ENCODE peak calls at places on chromosomes 4 and X, in eight cellular contexts. A is OCI-LY7, Y is HCT116, I is ascending aorta, K is A549, D is spleen, N is Peyer's patch, L is right lobe of liver. F is an unnamed sample.

GRCh38 chr4:26289421-26289820 is 31.4 kb upstream of the RBPJ start:
- DNase-seq in A (no peak), Y (no peak), I (no peak), K (no peak), D (no peak), N (no peak), L (no peak), F (peak)

GRCh38 chr4:124278477-124278876 is 434.1 kb downstream of the ANKRD50 start:
- DNase-seq in A (no peak), Y (no peak), I (no peak), K (no peak), D (no peak), N (no peak), L (no peak), F (peak)

GRCh38 chr4:139537292-139537691 is 18.7 kb downstream of the SETD7 start:
- DNase-seq in A (no peak), Y (no peak), I (no peak), K (no peak), D (no peak), N (no peak), L (no peak), F (no peak)

GRCh38 chr4:38162240-38162784 is 202.1 kb downstream of the PTTG2 start:
- DNase-seq in A (no peak), Y (peak), I (peak), K (peak), D (no peak), N (no peak), L (peak), F (peak)

GRCh38 chrX:23436875-23437274 is 102.2 kb downstream of the PTCHD1 start:
- DNase-seq in A (no peak), Y (no peak), I (no peak), K (no peak), D (no peak), N (no peak), L (no peak), F (no peak)

GRCh38 chr4:70613182-70613892 is 15.2 kb upstream of the ENAM start:
- DNase-seq in A (peak), Y (no peak), I (no peak), K (no peak), D (no peak), N (no peak), L (no peak), F (no peak)

GRCh38 chrX:129701624-129702069 is 37.1 kb upstream of the XPNPEP2 start:
- DNase-seq in A (no peak), Y (no peak), I (peak), K (no peak), D (no peak), N (peak), L (no peak), F (no peak)

GRCh38 chrX:13689519-13690211 is 737 bp downstream of the RAB9A start:
- DNase-seq in A (peak), Y (no peak), I (no peak), K (no peak), D (no peak), N (no peak), L (no peak), F (no peak)

GRCh38 chr4:83356899-83357661 is 22.4 kb upstream of the HPSE start:
- DNase-seq in A (no peak), Y (peak), I (no peak), K (peak), D (no peak), N (no peak), L (no peak), F (peak)

GRCh38 chrX:103464774-103465117 is 54.5 kb downstream of the RAB40A start:
- DNase-seq in A (peak), Y (peak), I (peak), K (peak), D (no peak), N (peak), L (peak), F (peak)

GRCh38 chrX:109926118-109926517 is 76.8 kb upstream of the TMEM164 start:
- DNase-seq in A (no peak), Y (no peak), I (no peak), K (no peak), D (no peak), N (no peak), L (no peak), F (no peak)

GRCh38 chrX:22345884-22346283 is 73.2 kb downstream of the CBLL2 start:
- DNase-seq in A (no peak), Y (no peak), I (no peak), K (no peak), D (no peak), N (no peak), L (no peak), F (no peak)

GRCh38 chr4:4613126-4613465 is 71.2 kb upstream of the STX18 start:
- DNase-seq in A (no peak), Y (no peak), I (no peak), K (no peak), D (no peak), N (no peak), L (no peak), F (no peak)

GRCh38 chr4:26624042-26624441 is 40.2 kb downstream of the TBC1D19 start:
- DNase-seq in A (no peak), Y (no peak), I (no peak), K (no peak), D (no peak), N (no peak), L (no peak), F (no peak)

GRCh38 chrX:18617351-18617750 is 54.6 kb downstream of the RS1 start:
- DNase-seq in A (no peak), Y (peak), I (no peak), K (peak), D (no peak), N (no peak), L (no peak), F (peak)

GRCh38 chr4:182189107-182189878 is 53.9 kb upstream of the TENM3 start:
- DNase-seq in A (no peak), Y (no peak), I (no peak), K (peak), D (no peak), N (no peak), L (no peak), F (peak)

GRCh38 chrX:53039239-53039638 is 9.3 kb upstream of the GPR173 start:
- DNase-seq in A (no peak), Y (no peak), I (no peak), K (no peak), D (no peak), N (no peak), L (no peak), F (no peak)

GRCh38 chr4:6509587-6509986 is 37.2 kb upstream of the PPP2R2C start:
- DNase-seq in A (no peak), Y (no peak), I (peak), K (peak), D (no peak), N (peak), L (no peak), F (peak)

GRCh38 chr4:76251448-76252270 is at the start of gene FAM47E:
- DNase-seq in A (no peak), Y (no peak), I (peak), K (peak), D (peak), N (peak), L (peak), F (peak)

GRCh38 chr4:95754667-95755066 is 85.2 kb upstream of the PDHA2 start:
- DNase-seq in A (no peak), Y (no peak), I (no peak), K (no peak), D (no peak), N (no peak), L (no peak), F (no peak)

GRCh38 chrX:75155454-75155829 is 641 bp downstream of the ABCB7 start:
- DNase-seq in A (peak), Y (no peak), I (no peak), K (peak), D (no peak), N (no peak), L (no peak), F (no peak)

GRCh38 chr4:2817701-2818350 is 24.9 kb downstream of the SH3BP2 start:
- DNase-seq in A (no peak), Y (peak), I (no peak), K (no peak), D (peak), N (peak), L (no peak), F (peak)

GRCh38 chrX:154082396-154083133 is 15.0 kb downstream of the MECP2 start:
- DNase-seq in A (no peak), Y (no peak), I (no peak), K (peak), D (no peak), N (no peak), L (no peak), F (peak)

GRCh38 chr4:3605491-3605890 is 73.3 kb upstream of the LRPAP1 start:
- DNase-seq in A (no peak), Y (no peak), I (no peak), K (no peak), D (no peak), N (no peak), L (no peak), F (no peak)

GRCh38 chr4:10040049-10040892 is 19.0 kb upstream of the SLC2A9 start:
- DNase-seq in A (no peak), Y (no peak), I (no peak), K (no peak), D (no peak), N (no peak), L (no peak), F (no peak)

GRCh38 chrX:108036298-108036973 is 8.4 kb upstream of the VSIG1 start:
- DNase-seq in A (no peak), Y (no peak), I (no peak), K (peak), D (no peak), N (no peak), L (no peak), F (peak)

GRCh38 chr4:139171878-139172691 is 4.9 kb downstream of the ELF2 start:
- DNase-seq in A (no peak), Y (no peak), I (no peak), K (peak), D (no peak), N (no peak), L (no peak), F (peak)

GRCh38 chr4:129231907-129232626 is 136.1 kb downstream of the C4orf33 start:
- DNase-seq in A (no peak), Y (no peak), I (no peak), K (no peak), D (no peak), N (no peak), L (no peak), F (no peak)

GRCh38 chrX:47030339-47030738 is 47.9 kb upstream of the RGN start:
- DNase-seq in A (peak), Y (peak), I (no peak), K (peak), D (no peak), N (no peak), L (no peak), F (peak)

GRCh38 chr4:82708982-82709381 is 89.6 kb downstream of the SCD5 start:
- DNase-seq in A (no peak), Y (no peak), I (no peak), K (no peak), D (no peak), N (no peak), L (no peak), F (no peak)

GRCh38 chrX:69318651-69319305 is 153.5 kb upstream of the PJA1 start:
- DNase-seq in A (no peak), Y (no peak), I (no peak), K (no peak), D (no peak), N (no peak), L (no peak), F (no peak)

GRCh38 chr4:146545102-146545501 is 23.4 kb upstream of the SLC10A7 start:
- DNase-seq in A (peak), Y (no peak), I (no peak), K (peak), D (no peak), N (no peak), L (no peak), F (no peak)
- TF ChIP-seq CTCF in A (peak), Y (peak), I (no peak), K (no peak), D (no peak), N (no peak), L (peak), F (no peak)

GRCh38 chr4:185805262-185805802 is 6.7 kb downstream of the SORBS2 start:
- DNase-seq in A (no peak), Y (no peak), I (no peak), K (no peak), D (no peak), N (no peak), L (no peak), F (no peak)
- H3K27ac ChIP-seq in A (no peak), Y (no peak), I (no peak), K (no peak), D (no peak), N (no peak), L (no peak), F (no peak)

GRCh38 chrX:136933617-136934145 is 53.2 kb upstream of the RBMX start:
- DNase-seq in A (no peak), Y (no peak), I (no peak), K (no peak), D (no peak), N (no peak), L (no peak), F (no peak)
- TF ChIP-seq CTCF in A (no peak), Y (no peak), I (no peak), K (no peak), D (no peak), N (no peak), L (no peak), F (no peak)

DNA sequence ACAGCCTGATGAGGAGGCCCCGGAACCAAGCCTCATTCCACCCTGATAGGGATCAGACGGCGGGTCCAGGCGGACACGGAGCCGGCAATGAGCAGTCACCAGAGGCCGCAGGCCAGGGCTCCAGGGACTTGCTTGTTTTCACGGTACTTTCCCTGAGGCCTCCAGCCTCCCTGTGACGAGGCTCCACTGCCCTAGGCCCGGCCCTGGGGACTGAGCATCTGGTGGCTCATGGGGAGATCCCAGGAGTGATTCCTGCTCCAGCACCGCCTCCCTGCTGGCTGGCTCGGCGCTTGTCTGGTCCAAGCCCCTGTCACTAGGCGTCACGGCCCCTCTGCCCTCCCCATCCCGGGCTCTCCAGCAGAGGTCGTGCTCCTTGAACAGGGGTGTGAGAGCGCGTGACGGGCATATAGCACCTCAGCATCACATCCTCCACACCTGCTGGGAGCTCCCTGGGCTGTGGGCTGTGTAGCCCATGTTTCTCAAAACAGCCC is 14.1 kb downstream of the HTRA3 start:
- DNase-seq in A (peak), Y (no peak), I (no peak), K (no peak), D (peak), N (no peak), L (no peak), F (no peak)
- H3K27ac ChIP-seq in A (no peak), Y (no peak), I (no peak), K (no peak), D (no peak), N (no peak), L (no peak), F (no peak)

DNA sequence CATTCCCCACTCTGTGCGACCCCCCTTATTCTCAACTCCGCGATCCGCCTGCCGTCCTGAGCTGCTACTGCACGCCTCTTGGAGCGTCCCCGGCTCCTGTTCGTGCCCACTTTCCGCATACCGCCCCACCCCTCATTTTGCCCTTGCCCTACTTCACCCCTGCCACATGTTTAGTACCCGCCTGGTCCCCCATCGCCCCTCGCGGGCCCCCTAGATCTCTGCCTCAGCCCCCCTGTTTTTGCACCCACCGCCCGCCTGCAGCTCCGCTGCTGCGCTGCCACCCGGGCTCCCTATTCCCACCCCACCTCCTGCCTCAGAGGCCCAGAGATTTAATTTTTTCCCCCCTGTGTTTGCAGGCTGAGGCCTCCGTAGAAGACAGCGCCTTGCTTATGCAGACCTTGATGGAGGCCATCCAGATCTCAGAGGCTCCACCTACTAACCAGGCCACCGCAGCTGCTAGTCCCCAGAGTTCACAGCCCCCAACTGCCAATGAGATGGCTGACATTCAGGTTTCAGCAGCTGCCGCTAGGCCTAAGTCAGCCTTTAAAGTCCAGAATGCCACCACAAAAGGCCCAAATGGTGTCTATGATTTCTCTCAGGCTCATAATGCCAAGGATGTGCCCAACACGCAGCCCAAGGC is 1.4 kb downstream of the MAGED1 start:
- DNase-seq in A (no peak), Y (no peak), I (no peak), K (no peak), D (no peak), N (no peak), L (peak), F (no peak)
- TF ChIP-seq CTCF in A (no peak), Y (no peak), I (no peak), K (no peak), D (no peak), N (no peak), L (no peak), F (no peak)